ENCODE peak calls at places on chromosome 1, in nine cellular contexts. P is CD4-positive, alpha-beta T cell; M is colonic mucosa; U is tibial nerve; N is HCT116; R is osteocyte; Y is epithelial cell of esophagus; C is fibroblast of the aortic adventitia; W is neural progenitor cell. L is an unnamed sample.

GRCh38 chr1:181936768-181937581 is 124.5 kb downstream of the ZNF648 start:
- DNase-seq in P (peak), M (peak), U (no peak), N (peak), R (no peak), Y (peak), C (no peak), W (peak), L (no peak)

GRCh38 chr1:182703539-182703938 is 19.2 kb upstream of the RGS8 start:
- DNase-seq in P (no peak), M (no peak), U (no peak), N (no peak), R (no peak), Y (no peak), C (no peak), W (no peak), L (no peak)

GRCh38 chr1:71656902-71657301 is 576.1 kb upstream of the ZRANB2 start:
- DNase-seq in P (no peak), M (no peak), U (no peak), N (no peak), R (no peak), Y (no peak), C (peak), W (no peak), L (peak)

GRCh38 chr1:56148466-56149193 is 430.7 kb downstream of the PLPP3 start:
- DNase-seq in P (no peak), M (no peak), U (no peak), N (no peak), R (no peak), Y (no peak), C (peak), W (no peak), L (no peak)

GRCh38 chr1:209870151-209870831 is 42.5 kb downstream of the UTP25 start:
- DNase-seq in P (no peak), M (no peak), U (no peak), N (no peak), R (no peak), Y (peak), C (peak), W (no peak), L (no peak)

GRCh38 chr1:180267761-180268555 is 37.9 kb downstream of the LHX4 start:
- DNase-seq in P (no peak), M (no peak), U (no peak), N (no peak), R (peak), Y (no peak), C (no peak), W (no peak), L (no peak)

GRCh38 chr1:46394108-46394871 is at the start of gene FAAH:
- DNase-seq in P (peak), M (peak), U (no peak), N (peak), R (peak), Y (peak), C (no peak), W (peak), L (peak)

GRCh38 chr1:116311756-116312691 is 61.0 kb upstream of the ATP1A1 start:
- DNase-seq in P (no peak), M (peak), U (no peak), N (no peak), R (no peak), Y (peak), C (no peak), W (peak), L (no peak)

GRCh38 chr1:224720216-224720615 is 104.1 kb downstream of the CNIH3 start:
- DNase-seq in P (no peak), M (no peak), U (no peak), N (no peak), R (no peak), Y (no peak), C (no peak), W (no peak), L (no peak)

GRCh38 chr1:209554761-209555611 is 28.5 kb upstream of the CAMK1G start:
- DNase-seq in P (no peak), M (no peak), U (no peak), N (no peak), R (no peak), Y (no peak), C (no peak), W (no peak), L (no peak)

GRCh38 chr1:230858918-230859819 is 9.2 kb downstream of the C1orf198 start:
- DNase-seq in P (no peak), M (no peak), U (peak), N (no peak), R (peak), Y (no peak), C (no peak), W (peak), L (peak)

GRCh38 chr1:159960721-159961381 is 6.8 kb upstream of the SLAMF9 start:
- DNase-seq in P (no peak), M (peak), U (peak), N (no peak), R (no peak), Y (peak), C (peak), W (no peak), L (peak)

GRCh38 chr1:220371324-220371723 is 99.1 kb upstream of the RAB3GAP2 start:
- DNase-seq in P (no peak), M (no peak), U (no peak), N (peak), R (no peak), Y (peak), C (no peak), W (peak), L (no peak)

GRCh38 chr1:78339490-78339889 is 151.3 kb upstream of the PTGFR start:
- DNase-seq in P (no peak), M (no peak), U (no peak), N (no peak), R (no peak), Y (peak), C (peak), W (no peak), L (peak)

GRCh38 chr1:179809506-179810366 is 66.6 kb downstream of the FAM163A start:
- DNase-seq in P (peak), M (peak), U (no peak), N (peak), R (no peak), Y (peak), C (peak), W (peak), L (peak)

GRCh38 chr1:186736971-186737685 is 56.9 kb upstream of the PTGS2 start:
- DNase-seq in P (no peak), M (no peak), U (no peak), N (no peak), R (no peak), Y (peak), C (no peak), W (no peak), L (no peak)

DNA sequence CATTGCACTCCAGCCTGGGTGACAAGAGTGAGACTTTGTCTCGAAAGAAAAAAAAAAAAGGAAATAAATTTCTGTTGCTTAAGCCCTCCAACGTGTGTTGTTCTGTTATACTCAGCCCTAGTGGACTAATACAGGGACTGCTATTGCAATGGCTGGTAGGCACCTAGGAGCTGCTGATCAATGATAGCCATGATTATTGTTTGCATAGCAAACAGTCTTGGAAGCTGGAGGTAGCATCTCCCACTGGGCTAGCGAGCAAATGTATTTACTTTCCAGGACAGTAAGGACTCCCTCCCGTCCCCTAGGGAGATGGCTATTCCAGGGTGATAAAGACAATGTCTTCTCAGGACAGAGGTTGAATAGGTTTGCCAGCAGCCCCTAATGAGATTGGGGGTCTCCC is 13.5 kb upstream of the TNFRSF8 start:
- DNase-seq in P (no peak), M (no peak), U (no peak), N (no peak), R (no peak), Y (no peak), C (no peak), W (no peak), L (no peak)
- TF ChIP-seq CTCF in P (no peak), M (no peak), U (no peak), N (no peak), R (peak), Y (peak), C (no peak), W (peak), L (no peak)

GRCh38 chr1:43910359-43910758 is 23.2 kb upstream of the ARTN start:
- DNase-seq in P (no peak), M (no peak), U (no peak), N (no peak), R (no peak), Y (no peak), C (no peak), W (no peak), L (no peak)

GRCh38 chr1:43908226-43908625 is 25.4 kb upstream of the ARTN start:
- DNase-seq in P (no peak), M (no peak), U (no peak), N (no peak), R (no peak), Y (no peak), C (no peak), W (no peak), L (no peak)

GRCh38 chr1:43912607-43913006 is 21.0 kb upstream of the ARTN start:
- DNase-seq in P (no peak), M (no peak), U (no peak), N (no peak), R (no peak), Y (peak), C (peak), W (peak), L (peak)

GRCh38 chr1:43904660-43905551 is 28.7 kb upstream of the ARTN start:
- DNase-seq in P (no peak), M (no peak), U (no peak), N (no peak), R (no peak), Y (no peak), C (no peak), W (no peak), L (no peak)

DNA sequence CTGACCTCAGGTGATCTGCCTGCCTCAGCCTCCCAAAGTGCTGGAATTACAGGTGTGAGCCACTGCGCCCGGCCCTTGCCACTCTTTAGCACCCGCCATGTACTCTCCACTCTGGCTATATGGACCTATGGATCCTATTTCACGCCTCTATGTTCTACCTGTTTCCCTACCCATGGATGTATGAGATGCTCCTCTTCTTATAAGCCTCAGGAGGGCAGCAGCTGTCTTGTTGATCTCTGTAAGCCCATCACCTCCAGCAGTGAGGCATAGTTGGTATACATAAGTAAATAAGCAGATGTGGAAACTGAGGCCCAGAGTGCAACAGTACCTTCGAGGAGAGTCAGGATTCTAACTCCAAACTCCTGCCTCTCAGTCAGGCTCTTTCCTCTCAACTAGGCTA is 24.7 kb upstream of the ARTN start:
- DNase-seq in P (no peak), M (no peak), U (no peak), N (no peak), R (no peak), Y (peak), C (no peak), W (no peak), L (no peak)
- TF ChIP-seq CTCF in P (no peak), M (no peak), U (no peak), N (peak), R (no peak), Y (peak), C (no peak), W (no peak), L (peak)

GRCh38 chr1:30928789-30929134 is 20.2 kb upstream of the SDC3 start:
- DNase-seq in P (no peak), M (no peak), U (no peak), N (no peak), R (no peak), Y (no peak), C (no peak), W (no peak), L (no peak)

GRCh38 chr1:30929944-30930525 is 21.5 kb upstream of the SDC3 start:
- DNase-seq in P (no peak), M (no peak), U (no peak), N (no peak), R (no peak), Y (no peak), C (no peak), W (no peak), L (no peak)

GRCh38 chr1:30930631-30931173 is 22.1 kb upstream of the SDC3 start:
- DNase-seq in P (no peak), M (no peak), U (no peak), N (no peak), R (no peak), Y (no peak), C (no peak), W (no peak), L (no peak)

GRCh38 chr1:30928171-30928570 is 19.6 kb upstream of the SDC3 start:
- DNase-seq in P (no peak), M (no peak), U (no peak), N (no peak), R (no peak), Y (no peak), C (no peak), W (no peak), L (no peak)

GRCh38 chr1:30929135-30929889 is 20.8 kb upstream of the SDC3 start:
- DNase-seq in P (peak), M (peak), U (no peak), N (no peak), R (no peak), Y (peak), C (peak), W (peak), L (no peak)
- TF ChIP-seq CTCF in P (peak), M (peak), U (peak), N (peak), R (peak), Y (peak), C (peak), W (peak), L (peak)

GRCh38 chr1:41023279-41023990 is 1.9 kb upstream of the SLFNL1 start:
- DNase-seq in P (no peak), M (no peak), U (no peak), N (no peak), R (no peak), Y (no peak), C (no peak), W (peak), L (no peak)
- TF ChIP-seq CTCF in P (no peak), M (no peak), U (peak), N (no peak), R (peak), Y (no peak), C (peak), W (peak), L (peak)

GRCh38 chr1:118945460-118945859 is 42.7 kb downstream of the TBX15 start:
- DNase-seq in P (no peak), M (no peak), U (no peak), N (no peak), R (no peak), Y (no peak), C (peak), W (peak), L (peak)
- TF ChIP-seq CTCF in P (no peak), M (no peak), U (no peak), N (no peak), R (no peak), Y (no peak), C (no peak), W (no peak), L (no peak)

DNA sequence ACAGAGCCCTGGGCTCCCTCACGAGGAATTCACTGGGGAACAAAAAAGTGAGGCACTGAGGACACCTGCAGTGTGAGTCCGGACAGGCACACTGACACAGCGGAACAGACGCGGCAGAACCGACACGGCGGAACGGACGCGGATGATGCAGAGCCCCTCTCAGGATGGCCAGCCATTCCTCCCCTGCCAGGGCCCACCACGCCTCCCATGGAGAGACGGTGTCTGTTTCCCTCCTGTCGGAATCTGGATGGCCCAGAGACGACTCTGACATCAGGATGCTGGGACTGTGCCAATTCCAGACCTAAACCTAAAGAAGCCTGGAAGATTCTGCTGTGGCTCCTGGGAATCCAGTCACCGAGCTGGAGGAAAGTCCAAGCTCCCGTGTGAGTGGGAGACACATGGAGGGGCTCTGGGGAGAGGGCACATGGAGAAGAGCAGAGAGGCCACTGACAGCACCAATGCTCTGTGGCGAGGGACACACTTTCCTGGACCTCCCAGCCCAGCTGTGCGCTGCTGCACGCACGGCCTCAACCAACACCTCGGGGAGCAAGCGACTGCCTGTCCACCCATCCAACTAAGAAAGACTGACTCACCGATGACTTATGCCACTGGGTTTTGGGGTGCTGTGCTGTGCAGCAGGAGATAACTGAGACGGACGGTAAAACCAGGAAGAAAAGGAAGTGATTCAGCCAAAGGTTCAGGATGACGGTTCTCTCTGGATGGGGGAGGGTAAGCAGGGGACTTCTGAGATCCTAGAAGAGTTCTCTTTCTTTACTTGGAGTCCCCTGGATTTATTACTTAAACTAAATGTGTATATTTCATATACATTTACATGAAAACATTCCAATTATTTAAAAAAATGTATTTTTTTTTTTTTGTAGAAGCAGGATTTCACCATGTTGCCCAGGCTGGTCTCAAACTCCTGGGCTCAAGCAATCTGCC is 23.3 kb downstream of the ZBTB17 start:
- DNase-seq in P (no peak), M (no peak), U (no peak), N (peak), R (peak), Y (peak), C (peak), W (peak), L (peak)
- TF ChIP-seq CTCF in P (no peak), M (no peak), U (no peak), N (no peak), R (no peak), Y (no peak), C (no peak), W (no peak), L (peak)

DNA sequence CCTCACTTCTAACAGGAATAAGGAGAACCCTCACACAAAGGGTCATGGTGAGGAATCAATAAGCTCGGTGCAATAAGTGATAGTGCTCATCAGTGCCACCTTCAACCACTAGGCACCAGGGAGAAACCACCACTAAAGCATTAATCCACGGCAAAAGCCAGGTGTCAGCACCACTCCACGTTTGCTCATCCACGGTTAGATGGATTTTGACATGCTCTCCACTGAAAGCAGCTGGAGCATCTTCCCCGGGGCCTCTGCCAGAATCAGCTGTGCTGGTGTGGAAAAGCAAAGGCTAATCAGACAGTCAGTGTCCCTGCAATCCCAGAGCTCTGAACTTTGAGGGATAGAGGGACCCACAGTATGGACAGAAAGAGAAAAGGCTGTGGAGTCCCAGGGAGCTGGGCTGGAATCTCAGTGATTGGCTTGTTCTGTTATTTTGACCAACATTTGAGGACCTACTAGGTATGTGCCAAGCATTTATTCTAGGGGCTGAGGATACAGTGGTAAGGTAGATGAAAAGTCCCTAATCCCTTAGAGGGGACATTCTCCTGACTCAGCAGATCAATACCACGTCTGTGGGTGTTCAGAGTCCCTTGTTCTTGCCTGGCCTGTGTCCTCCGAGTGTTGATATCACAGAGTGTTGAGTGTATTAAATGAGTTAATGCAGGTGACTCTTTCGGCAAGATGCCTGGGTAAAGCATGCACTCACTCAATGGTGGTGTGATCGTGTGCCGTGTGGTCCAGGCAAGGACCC is 41.3 kb downstream of the FHAD1 start:
- DNase-seq in P (no peak), M (no peak), U (no peak), N (no peak), R (no peak), Y (no peak), C (no peak), W (no peak), L (no peak)
- TF ChIP-seq CTCF in P (no peak), M (no peak), U (no peak), N (peak), R (peak), Y (peak), C (no peak), W (no peak), L (peak)

DNA sequence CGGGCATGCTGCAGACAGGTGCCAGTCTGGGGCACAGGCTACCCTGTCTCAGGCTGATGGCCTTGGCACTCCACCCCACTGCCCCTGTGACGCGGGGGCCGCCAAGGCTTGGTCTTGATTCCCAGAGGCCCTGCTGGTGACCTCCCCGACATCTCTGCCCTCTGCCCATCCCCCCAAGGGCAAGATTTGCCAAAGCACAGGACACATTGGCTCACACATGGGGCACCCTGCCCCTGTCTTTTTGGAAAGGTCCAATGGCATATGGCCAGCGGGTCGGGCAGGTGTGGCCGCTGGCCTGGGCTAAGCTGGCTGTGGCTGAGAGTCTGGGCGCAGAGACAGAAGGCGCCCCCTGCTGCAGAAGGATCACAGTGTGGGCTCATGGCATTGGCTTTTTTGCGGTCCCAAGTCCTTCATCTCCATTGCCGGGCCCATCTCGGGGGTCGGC is 4.6 kb downstream of the MIB2 start:
- DNase-seq in P (no peak), M (no peak), U (no peak), N (no peak), R (no peak), Y (no peak), C (no peak), W (no peak), L (no peak)
- TF ChIP-seq CTCF in P (no peak), M (no peak), U (no peak), N (no peak), R (no peak), Y (peak), C (peak), W (peak), L (peak)

GRCh38 chr1:152761609-152762213 is 3.9 kb downstream of the KPRP start:
- DNase-seq in P (no peak), M (no peak), U (no peak), N (no peak), R (no peak), Y (peak), C (no peak), W (no peak), L (no peak)
- TF ChIP-seq CTCF in P (no peak), M (no peak), U (no peak), N (no peak), R (no peak), Y (no peak), C (no peak), W (no peak), L (no peak)

L was measured in astrocyte of the spinal cord.